ENCODE peak calls at places on chromosomes 1 and 21, in four cellular contexts. E is right atrium auricular region; M is CD8-positive, alpha-beta T cell; H is GM23338. L is an unnamed sample. For H3K36me3, the result is how much of the 10 kb centered on the place peaks cover.

GRCh38 chr1:226306425-226306824 is 2.5 kb downstream of the LIN9 start:
- DNase-seq in M (no peak), H (no peak), E (no peak), L (no peak)

GRCh38 chr1:83682132-83682531 is 316.8 kb downstream of the TTLL7 start:
- DNase-seq in M (no peak), H (no peak), E (no peak), L (no peak)

GRCh38 chr1:162335126-162335525 is 41.5 kb downstream of the SPATA46 start:
- DNase-seq in H (no peak), E (no peak), M (no peak), L (no peak)

GRCh38 chr21:21101911-21102310 is 103.7 kb downstream of the NCAM2 start:
- DNase-seq in E (no peak), H (peak), M (no peak), L (no peak)

GRCh38 chr1:32892368-32893197 is 6.3 kb downstream of the HPCA start:
- DNase-seq in M (no peak), H (peak), E (no peak), L (peak)

GRCh38 chr1:53956308-53957168 is 10.4 kb downstream of the LRRC42 start:
- DNase-seq in H (no peak), M (no peak), E (no peak), L (no peak)

GRCh38 chr1:180229483-180230415 is at the start of gene LHX4:
- DNase-seq in M (no peak), H (peak), E (no peak), L (no peak)

GRCh38 chr1:155083865-155084721 is 5.5 kb downstream of the EFNA3 start:
- DNase-seq in H (no peak), M (no peak), E (no peak), L (peak)

GRCh38 chr1:15945011-15945831 is 30.7 kb downstream of the ZBTB17 start:
- DNase-seq in H (no peak), M (no peak), E (no peak), L (peak)

GRCh38 chr1:32431736-32432400 is 33.0 kb upstream of the ZBTB8B start:
- DNase-seq in M (no peak), E (no peak), H (no peak), L (no peak)

GRCh38 chr1:172452536-172453159 is 8.8 kb upstream of the PIGC start:
- DNase-seq in E (no peak), H (no peak), M (no peak), L (no peak)

GRCh38 chr1:179883739-179884138 is 1.7 kb downstream of the TOR1AIP1 start:
- DNase-seq in M (peak), E (no peak), H (peak), L (no peak)

GRCh38 chr1:115456441-115456961 is 118.5 kb upstream of the NGF start:
- DNase-seq in H (no peak), M (no peak), E (peak), L (no peak)

GRCh38 chr1:53294557-53294956 is 33.3 kb downstream of the LRP8 start:
- DNase-seq in H (no peak), E (no peak), M (no peak), L (no peak)

GRCh38 chr1:156814571-156815260 is 1.9 kb downstream of the SH2D2A start:
- DNase-seq in M (no peak), H (no peak), E (no peak), L (no peak)

GRCh38 chr1:226568975-226569741 is 20.6 kb downstream of the STUM start:
- DNase-seq in M (no peak), E (no peak), H (no peak), L (no peak)

GRCh38 chr1:85078903-85079302 is 30.6 kb upstream of the MCOLN3 start:
- DNase-seq in M (no peak), E (no peak), H (peak), L (no peak)

GRCh38 chr1:83818916-83819315 is 180.0 kb downstream of the TTLL7 start:
- DNase-seq in H (no peak), E (no peak), M (no peak), L (no peak)

GRCh38 chr1:185244015-185244747 is 72.9 kb downstream of the IVNS1ABP start:
- DNase-seq in M (peak), E (no peak), H (no peak), L (no peak)

GRCh38 chr21:37166733-37167132 is 93.7 kb downstream of the TTC3 start:
- DNase-seq in M (no peak), H (peak), E (no peak), L (no peak)

GRCh38 chr1:25651036-25651640 is 34.5 kb downstream of the MAN1C1 start:
- DNase-seq in E (no peak), M (no peak), H (no peak), L (no peak)

GRCh38 chr1:183932412-183932811 is 105.1 kb downstream of the COLGALT2 start:
- DNase-seq in H (no peak), M (no peak), E (peak), L (peak)

GRCh38 chr1:41849211-41849759 is 69.4 kb downstream of the HIVEP3 start:
- DNase-seq in E (no peak), M (no peak), H (no peak), L (no peak)

GRCh38 chr1:47819503-47819888 is 177.7 kb downstream of the TRABD2B start:
- DNase-seq in H (no peak), M (no peak), E (no peak), L (no peak)

GRCh38 chr1:104868794-104869193 is 1119.1 kb downstream of the AMY1C start:
- DNase-seq in E (no peak), M (no peak), H (no peak), L (no peak)

GRCh38 chr1:12650001-12650421 is 6.1 kb downstream of the AADACL4 start:
- DNase-seq in E (no peak), M (no peak), H (no peak), L (no peak)

GRCh38 chr1:43982241-43982640 is 3.2 kb downstream of the B4GALT2 start:
- DNase-seq in M (no peak), E (no peak), H (no peak), L (no peak)
- H3K36me3 ChIP-seq in M (under half), E (under half), H (under half), L (under half)

GRCh38 chr1:27671964-27672749 is at the start of gene IFI6:
- DNase-seq in H (peak), E (peak), M (peak), L (peak)
- H3K4me3 ChIP-seq in H (peak), E (peak), M (peak), L (peak)

GRCh38 chr1:150994248-150994647 is 12.2 kb downstream of the ANXA9 start:
- DNase-seq in H (no peak), E (no peak), M (no peak), L (no peak)

GRCh38 chr1:150997949-150998348 is 8.8 kb downstream of the MINDY1 start:
- DNase-seq in M (no peak), E (no peak), H (no peak), L (no peak)

GRCh38 chr1:150999051-150999674 is 7.5 kb downstream of the MINDY1 start:
- DNase-seq in H (no peak), E (no peak), M (no peak), L (no peak)

GRCh38 chr1:150995896-150996295 is 10.8 kb downstream of the MINDY1 start:
- DNase-seq in M (no peak), H (peak), E (peak), L (no peak)

GRCh38 chr1:150997126-150997872 is 9.4 kb downstream of the MINDY1 start:
- DNase-seq in H (no peak), E (no peak), M (no peak), L (peak)
- H3K36me3 ChIP-seq in H (under half), E (half or more), M (under half), L (under half)

GRCh38 chr1:112546076-112546475 is 37.3 kb downstream of the WNT2B start:
- DNase-seq in H (no peak), M (no peak), E (no peak), L (no peak)

GRCh38 chr1:112542206-112542973 is 33.6 kb downstream of the WNT2B start:
- DNase-seq in M (no peak), E (no peak), H (no peak), L (no peak)

GRCh38 chr1:112544753-112545152 is 36.0 kb downstream of the WNT2B start:
- DNase-seq in E (no peak), H (no peak), M (no peak), L (no peak)

GRCh38 chr1:112541299-112541698 is 32.5 kb downstream of the WNT2B start:
- DNase-seq in E (no peak), M (no peak), H (no peak), L (no peak)

GRCh38 chr1:112544011-112544688 is 35.4 kb downstream of the WNT2B start:
- DNase-seq in E (no peak), H (no peak), M (no peak), L (no peak)
- H3K4me3 ChIP-seq in E (no peak), H (no peak), M (no peak), L (no peak)

GRCh38 chr1:77978293-77978968 is 441 bp downstream of the FUBP1 start:
- DNase-seq in E (peak), H (peak), M (peak), L (peak)

GRCh38 chr1:77976433-77977076 is 2.3 kb downstream of the FUBP1 start:
- DNase-seq in E (no peak), H (no peak), M (no peak), L (no peak)

GRCh38 chr1:77975907-77976306 is 3.0 kb downstream of the FUBP1 start:
- DNase-seq in M (no peak), H (no peak), E (no peak), L (no peak)

GRCh38 chr1:77977989-77978292 is 931 bp downstream of the FUBP1 start:
- DNase-seq in H (no peak), M (no peak), E (no peak), L (no peak)

GRCh38 chr1:77978969-77979838 is at the start of gene FUBP1:
- DNase-seq in M (peak), E (peak), H (peak), L (peak)
- H3K36me3 ChIP-seq in M (under half), E (under half), H (under half), L (under half)

GRCh38 chr1:230977781-230978490 is 725 bp downstream of the TTC13 start:
- DNase-seq in E (no peak), H (peak), M (peak), L (peak)

GRCh38 chr1:230978491-230979388 is at the start of the genes ARV1 and TTC13:
- DNase-seq in M (peak), H (peak), E (peak), L (peak)

GRCh38 chr1:230976825-230977747 is 1.6 kb downstream of the TTC13 start:
- DNase-seq in H (no peak), M (peak), E (no peak), L (no peak)

GRCh38 chr1:230979389-230979716 is 459 bp downstream of the ARV1 start:
- DNase-seq in H (no peak), E (no peak), M (no peak), L (no peak)

DNA sequence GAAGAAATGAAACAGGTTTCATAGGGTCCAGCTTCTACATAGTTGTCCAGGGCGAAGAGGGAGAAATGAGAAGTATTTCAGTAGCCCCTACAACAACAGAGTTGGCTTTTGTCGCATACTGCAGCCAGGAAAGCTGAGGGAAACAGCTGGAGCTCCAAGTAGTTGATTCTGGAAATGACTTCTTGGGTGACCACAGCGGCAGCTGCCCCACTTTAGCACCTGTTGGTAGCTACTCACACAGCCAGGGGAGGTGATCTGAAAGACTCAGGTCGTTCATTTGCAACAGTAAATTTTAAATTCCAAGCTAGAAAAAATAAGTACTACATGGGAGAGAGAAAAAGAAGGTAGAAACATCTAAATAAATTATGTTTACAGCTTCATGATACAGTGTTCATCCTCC is 2.3 kb downstream of the TTC13 start:
- DNase-seq in M (no peak), E (no peak), H (no peak), L (no peak)
- H3K4me3 ChIP-seq in M (no peak), E (no peak), H (no peak), L (no peak)